ENCODE peak calls at places on chromosomes 4 and X, in six cellular contexts. R is head of caudate nucleus, C is hippocampal formation, E is NT2/D1, J is WTC11, Q is NCI-H1105. X is an unnamed sample.

GRCh38 chr4:107825072-107825789 is 499 bp downstream of the SGMS2 start:
- DNase-seq in R (no peak), C (peak; percentile 27), E (no peak), J (peak; percentile 48), Q (no peak), X (no peak)

GRCh38 chrX:20361081-20361889 is 94.6 kb upstream of the RPS6KA3 start:
- DNase-seq in R (no peak), C (no peak), E (no peak), J (no peak), Q (no peak), X (no peak)

GRCh38 chr4:147975902-147976301 is 244.0 kb downstream of the ARHGAP10 start:
- DNase-seq in R (no peak), C (no peak), E (no peak), J (no peak), Q (no peak), X (no peak)

GRCh38 chr4:183831026-183831446 is 74.1 kb upstream of the STOX2 start:
- DNase-seq in R (no peak), C (no peak), E (no peak), J (no peak), Q (no peak), X (no peak)

GRCh38 chrX:320126-320783 is 1.7 kb upstream of the GTPBP6 start:
- DNase-seq in R (peak; percentile 38), C (no peak), E (no peak), J (peak; percentile 13), Q (no peak), X (no peak)

GRCh38 chr4:78056265-78057129 is 626 bp upstream of the FRAS1 start:
- DNase-seq in R (peak; percentile 73), C (peak; percentile 25), E (peak; percentile 73), J (peak; percentile 80), Q (peak; percentile 96), X (peak; percentile 63)

GRCh38 chr4:147633113-147633512 is 15.9 kb downstream of the TMEM184C start:
- DNase-seq in R (no peak), C (no peak), E (no peak), J (no peak), Q (no peak), X (no peak)

GRCh38 chrX:151393514-151393913 is 3.5 kb upstream of the VMA21 start:
- DNase-seq in R (no peak), C (no peak), E (peak; percentile 16), J (peak; percentile 18), Q (no peak), X (no peak)

GRCh38 chr4:188971125-188971524 is 831.9 kb downstream of the TRIML1 start:
- DNase-seq in R (no peak), C (no peak), E (no peak), J (no peak), Q (no peak), X (no peak)

GRCh38 chrX:97284531-97284930 is 400.8 kb downstream of the RPA4 start:
- DNase-seq in R (no peak), C (no peak), E (no peak), J (no peak), Q (no peak), X (no peak)

GRCh38 chr4:173735055-173735454 is 205.0 kb upstream of the HAND2 start:
- DNase-seq in R (no peak), C (no peak), E (no peak), J (no peak), Q (no peak), X (no peak)

GRCh38 chrX:51461053-51462050 is 35.0 kb downstream of the NUDT11 start:
- DNase-seq in R (no peak), C (no peak), E (no peak), J (peak; percentile 28), Q (no peak), X (no peak)

GRCh38 chrX:7698248-7698647 is 144.7 kb upstream of the VCX start:
- DNase-seq in R (no peak), C (no peak), E (no peak), J (no peak), Q (no peak), X (no peak)

GRCh38 chr4:61572160-61572559 is 372.0 kb downstream of the ADGRL3 start:
- DNase-seq in R (no peak), C (no peak), E (no peak), J (no peak), Q (no peak), X (no peak)